ENCODE peak calls at places on chromosomes 5 and 9, in four cellular contexts. W is T-helper 9 cell; C is PC-9; S is activated T-helper 9 cell treated with anti-CD3 and anti-CD28 coated beads, Interleukin-2, amount 50 U/mL, for 16 hours. I is an unnamed sample.

GRCh38 chr9:135300346-135301141 is 179.0 kb upstream of the PPP1R26 start:
- DNase-seq in W (no peak), S (no peak), C (no peak), I (no peak)

GRCh38 chr9:87498046-87498815 is 564 bp downstream of the DAPK1 start:
- DNase-seq in W (no peak), C (peak), S (no peak), I (no peak)

GRCh38 chr5:94782376-94782775 is 163.9 kb downstream of the SLF1 start:
- DNase-seq in S (no peak), C (no peak), W (no peak), I (no peak)

GRCh38 chr5:83644301-83644700 is 76.4 kb downstream of the HAPLN1 start:
- DNase-seq in S (no peak), W (no peak), C (no peak), I (no peak)

GRCh38 chr5:16784843-16785791 is 151.0 kb downstream of the MYO10 start:
- DNase-seq in W (no peak), C (no peak), S (peak), I (no peak)

GRCh38 chr5:44952376-44952775 is 143.6 kb downstream of the MRPS30 start:
- DNase-seq in W (no peak), C (peak), S (no peak), I (peak)

GRCh38 chr9:93288341-93288740 is 104.4 kb downstream of the WNK2 start:
- DNase-seq in C (no peak), W (no peak), S (no peak), I (no peak)

GRCh38 chr9:131382850-131383729 is 10.8 kb upstream of the PRRC2B start:
- DNase-seq in S (no peak), W (no peak), C (peak), I (no peak)

GRCh38 chr9:15101046-15101445 is 190.8 kb upstream of the FREM1 start:
- DNase-seq in W (no peak), C (no peak), S (no peak), I (no peak)

GRCh38 chr5:128667751-128668150 is 129.7 kb upstream of the FBN2 start:
- DNase-seq in W (no peak), C (no peak), S (no peak), I (no peak)

GRCh38 chr5:2607622-2608021 is 143.9 kb downstream of the IRX2 start:
- DNase-seq in C (no peak), S (no peak), W (no peak), I (no peak)

GRCh38 chr9:110691002-110691549 is 22.5 kb downstream of the MUSK start:
- DNase-seq in S (no peak), C (no peak), W (no peak), I (no peak)

GRCh38 chr5:77957931-77958476 is 181.9 kb upstream of the TBCA start:
- DNase-seq in C (no peak), W (no peak), S (no peak), I (no peak)

GRCh38 chr5:132103380-132103951 is 29.9 kb downstream of the CSF2 start:
- DNase-seq in C (peak), W (peak), S (peak), I (peak)

GRCh38 chr9:136081113-136081825 is 13.8 kb downstream of the NACC2 start:
- DNase-seq in C (no peak), W (no peak), S (no peak), I (no peak)

GRCh38 chr9:129609486-129610192 is 11.3 kb downstream of the C9orf50 start:
- DNase-seq in C (no peak), W (peak), S (peak), I (no peak)

GRCh38 chr5:171520300-171521170 is 101.1 kb downstream of the FGF18 start:
- DNase-seq in C (peak), S (no peak), W (no peak), I (no peak)

GRCh38 chr5:139446956-139447779 is 7.8 kb upstream of the DNAJC18 start:
- DNase-seq in W (no peak), S (no peak), C (no peak), I (no peak)

GRCh38 chr5:165735388-165735787 is 2230.0 kb downstream of the MAT2B start:
- DNase-seq in W (no peak), S (no peak), C (no peak), I (no peak)

GRCh38 chr5:92861531-92862285 is 719.3 kb downstream of the NR2F1-AS1 start:
- DNase-seq in S (no peak), C (no peak), W (no peak), I (no peak)

GRCh38 chr5:10250804-10251276 is 760 bp downstream of the CCT5 start:
- DNase-seq in S (no peak), W (no peak), C (no peak), I (peak)

GRCh38 chr5:174531782-174532191 is 192.6 kb upstream of the MSX2 start:
- DNase-seq in S (no peak), W (no peak), C (no peak), I (peak)

GRCh38 chr9:80873861-80874260 is 815.5 kb downstream of the TLE1 start:
- DNase-seq in S (no peak), W (no peak), C (no peak), I (no peak)

GRCh38 chr5:10158886-10159285 is 90.8 kb downstream of the ATPSCKMT start:
- DNase-seq in W (no peak), S (no peak), C (no peak), I (no peak)

GRCh38 chr9:90092512-90092911 is 487.7 kb downstream of the GADD45G start:
- DNase-seq in C (no peak), W (no peak), S (no peak), I (no peak)

GRCh38 chr5:174307031-174307408 is 261.5 kb downstream of the NSG2 start:
- DNase-seq in W (no peak), S (no peak), C (no peak), I (no peak)

I was measured in HL-60.